ENCODE peak calls at places on chromosomes 11 and 22, in four cellular contexts. One of them, this sample, is unnamed.

GRCh38 chr11:27421819-27422494 is 50.6 kb downstream of the LGR4 start:
- DNase-seq in stimulated activated CD8-positive, alpha-beta memory T cell treated with anti-CD3 and anti-CD28 coated beads, Interleukin-4, amount 100 ng/mL, for 4 hours: no peak
- DNase-seq in aorta: no peak
- DNase-seq in cardiac muscle cell: no peak
- DNase-seq in this sample: no peak

GRCh38 chr11:113240790-113241189 is 73.6 kb upstream of the TTC12 start:
- DNase-seq in stimulated activated CD8-positive, alpha-beta memory T cell treated with anti-CD3 and anti-CD28 coated beads, Interleukin-4, amount 100 ng/mL, for 4 hours: no peak
- DNase-seq in aorta: no peak
- DNase-seq in cardiac muscle cell: no peak
- DNase-seq in this sample: no peak

GRCh38 chr11:69934861-69935494 is 115.8 kb upstream of the FGF3 start:
- DNase-seq in stimulated activated CD8-positive, alpha-beta memory T cell treated with anti-CD3 and anti-CD28 coated beads, Interleukin-4, amount 100 ng/mL, for 4 hours: no peak
- DNase-seq in aorta: peak; percentile 48
- DNase-seq in cardiac muscle cell: no peak
- DNase-seq in this sample: no peak

GRCh38 chr11:35013514-35014191 is 97.2 kb downstream of the PDHX start:
- DNase-seq in stimulated activated CD8-positive, alpha-beta memory T cell treated with anti-CD3 and anti-CD28 coated beads, Interleukin-4, amount 100 ng/mL, for 4 hours: no peak
- DNase-seq in aorta: no peak
- DNase-seq in cardiac muscle cell: no peak
- DNase-seq in this sample: no peak

GRCh38 chr11:102794382-102794781 is 3.6 kb downstream of the MMP1 start:
- DNase-seq in stimulated activated CD8-positive, alpha-beta memory T cell treated with anti-CD3 and anti-CD28 coated beads, Interleukin-4, amount 100 ng/mL, for 4 hours: no peak
- DNase-seq in aorta: no peak
- DNase-seq in cardiac muscle cell: peak; percentile 30
- DNase-seq in this sample: peak; percentile 53

GRCh38 chr11:110187731-110188130 is 94.5 kb downstream of the ZC3H12C start:
- DNase-seq in stimulated activated CD8-positive, alpha-beta memory T cell treated with anti-CD3 and anti-CD28 coated beads, Interleukin-4, amount 100 ng/mL, for 4 hours: no peak
- DNase-seq in aorta: no peak
- DNase-seq in cardiac muscle cell: no peak
- DNase-seq in this sample: no peak

GRCh38 chr11:93059074-93059957 is 89.9 kb downstream of the MTNR1B start:
- DNase-seq in stimulated activated CD8-positive, alpha-beta memory T cell treated with anti-CD3 and anti-CD28 coated beads, Interleukin-4, amount 100 ng/mL, for 4 hours: no peak
- DNase-seq in aorta: no peak
- DNase-seq in cardiac muscle cell: peak; percentile 77
- DNase-seq in this sample: no peak

GRCh38 chr11:63705526-63705925 is 24.2 kb downstream of the RTN3 start:
- DNase-seq in stimulated activated CD8-positive, alpha-beta memory T cell treated with anti-CD3 and anti-CD28 coated beads, Interleukin-4, amount 100 ng/mL, for 4 hours: no peak
- DNase-seq in aorta: no peak
- DNase-seq in cardiac muscle cell: no peak
- DNase-seq in this sample: no peak

GRCh38 chr11:130555251-130555841 is 106.9 kb downstream of the ADAMTS15 start:
- DNase-seq in stimulated activated CD8-positive, alpha-beta memory T cell treated with anti-CD3 and anti-CD28 coated beads, Interleukin-4, amount 100 ng/mL, for 4 hours: no peak
- DNase-seq in aorta: peak; percentile 70
- DNase-seq in cardiac muscle cell: peak; percentile 67
- DNase-seq in this sample: no peak

GRCh38 chr11:6681949-6682348 is 1.2 kb downstream of the MRPL17 start:
- DNase-seq in stimulated activated CD8-positive, alpha-beta memory T cell treated with anti-CD3 and anti-CD28 coated beads, Interleukin-4, amount 100 ng/mL, for 4 hours: no peak
- DNase-seq in aorta: no peak
- DNase-seq in cardiac muscle cell: peak; percentile 46
- DNase-seq in this sample: no peak

GRCh38 chr22:11613898-11614755 is 3913.9 kb upstream of the OR11H1 start:
- DNase-seq in stimulated activated CD8-positive, alpha-beta memory T cell treated with anti-CD3 and anti-CD28 coated beads, Interleukin-4, amount 100 ng/mL, for 4 hours: no peak
- DNase-seq in aorta: no peak
- DNase-seq in cardiac muscle cell: no peak
- DNase-seq in this sample: no peak

GRCh38 chr11:119530503-119530902 is 107.5 kb upstream of the THY1 start:
- DNase-seq in stimulated activated CD8-positive, alpha-beta memory T cell treated with anti-CD3 and anti-CD28 coated beads, Interleukin-4, amount 100 ng/mL, for 4 hours: no peak
- DNase-seq in aorta: no peak
- DNase-seq in cardiac muscle cell: no peak
- DNase-seq in this sample: no peak

GRCh38 chr11:60130496-60130895 is 42.0 kb downstream of the MS4A2 start:
- DNase-seq in stimulated activated CD8-positive, alpha-beta memory T cell treated with anti-CD3 and anti-CD28 coated beads, Interleukin-4, amount 100 ng/mL, for 4 hours: no peak
- DNase-seq in aorta: no peak
- DNase-seq in cardiac muscle cell: peak; percentile 3
- DNase-seq in this sample: peak; percentile 20

GRCh38 chr11:69274531-69275016 is 19.4 kb upstream of the MYEOV start:
- DNase-seq in stimulated activated CD8-positive, alpha-beta memory T cell treated with anti-CD3 and anti-CD28 coated beads, Interleukin-4, amount 100 ng/mL, for 4 hours: no peak
- DNase-seq in aorta: no peak
- DNase-seq in cardiac muscle cell: no peak
- DNase-seq in this sample: no peak

GRCh38 chr11:68168694-68169093 is 44.4 kb downstream of the KMT5B start:
- DNase-seq in stimulated activated CD8-positive, alpha-beta memory T cell treated with anti-CD3 and anti-CD28 coated beads, Interleukin-4, amount 100 ng/mL, for 4 hours: no peak
- DNase-seq in aorta: no peak
- DNase-seq in cardiac muscle cell: no peak
- DNase-seq in this sample: no peak

GRCh38 chr11:12692238-12693074 is 18.2 kb downstream of the TEAD1 start:
- DNase-seq in stimulated activated CD8-positive, alpha-beta memory T cell treated with anti-CD3 and anti-CD28 coated beads, Interleukin-4, amount 100 ng/mL, for 4 hours: no peak
- DNase-seq in aorta: peak; percentile 91
- DNase-seq in cardiac muscle cell: peak; percentile 97
- DNase-seq in this sample: peak; percentile 69

GRCh38 chr11:119056397-119056999 is 507 bp downstream of the HYOU1 start:
- DNase-seq in stimulated activated CD8-positive, alpha-beta memory T cell treated with anti-CD3 and anti-CD28 coated beads, Interleukin-4, amount 100 ng/mL, for 4 hours: peak; percentile 6
- DNase-seq in aorta: peak; percentile 54
- DNase-seq in cardiac muscle cell: peak; percentile 3
- DNase-seq in this sample: peak; percentile 33

GRCh38 chr22:30876925-30877553 is 91.5 kb downstream of the MORC2 start:
- DNase-seq in stimulated activated CD8-positive, alpha-beta memory T cell treated with anti-CD3 and anti-CD28 coated beads, Interleukin-4, amount 100 ng/mL, for 4 hours: no peak
- DNase-seq in aorta: peak; percentile 40
- DNase-seq in cardiac muscle cell: peak; percentile 92
- DNase-seq in this sample: no peak

GRCh38 chr22:35835998-35836691 is 118.5 kb downstream of the APOL5 start:
- DNase-seq in stimulated activated CD8-positive, alpha-beta memory T cell treated with anti-CD3 and anti-CD28 coated beads, Interleukin-4, amount 100 ng/mL, for 4 hours: no peak
- DNase-seq in aorta: no peak
- DNase-seq in cardiac muscle cell: peak; percentile 91
- DNase-seq in this sample: peak; percentile 48

GRCh38 chr11:83162377-83162776 is 5.4 kb downstream of the PCF11 start:
- DNase-seq in stimulated activated CD8-positive, alpha-beta memory T cell treated with anti-CD3 and anti-CD28 coated beads, Interleukin-4, amount 100 ng/mL, for 4 hours: no peak
- DNase-seq in aorta: no peak
- DNase-seq in cardiac muscle cell: peak; percentile 25
- DNase-seq in this sample: no peak

GRCh38 chr22:44046485-44047141 is 22.5 kb downstream of the PARVB start:
- DNase-seq in stimulated activated CD8-positive, alpha-beta memory T cell treated with anti-CD3 and anti-CD28 coated beads, Interleukin-4, amount 100 ng/mL, for 4 hours: no peak
- DNase-seq in aorta: no peak
- DNase-seq in cardiac muscle cell: no peak
- DNase-seq in this sample: no peak

GRCh38 chr11:32436751-32437405 is 1.5 kb upstream of the WT1 start:
- DNase-seq in stimulated activated CD8-positive, alpha-beta memory T cell treated with anti-CD3 and anti-CD28 coated beads, Interleukin-4, amount 100 ng/mL, for 4 hours: no peak
- DNase-seq in aorta: no peak
- DNase-seq in cardiac muscle cell: peak; percentile 42
- DNase-seq in this sample: no peak

GRCh38 chr11:61541568-61541967 is 33.0 kb downstream of the LRRC10B start:
- DNase-seq in stimulated activated CD8-positive, alpha-beta memory T cell treated with anti-CD3 and anti-CD28 coated beads, Interleukin-4, amount 100 ng/mL, for 4 hours: no peak
- DNase-seq in aorta: no peak
- DNase-seq in cardiac muscle cell: peak; percentile 45
- DNase-seq in this sample: no peak

GRCh38 chr22:46905834-46906233 is 143.4 kb downstream of the TBC1D22A start:
- DNase-seq in stimulated activated CD8-positive, alpha-beta memory T cell treated with anti-CD3 and anti-CD28 coated beads, Interleukin-4, amount 100 ng/mL, for 4 hours: no peak
- DNase-seq in aorta: no peak
- DNase-seq in cardiac muscle cell: no peak
- DNase-seq in this sample: no peak

GRCh38 chr11:64629796-64630562 is 39.0 kb downstream of the SLC22A12 start:
- DNase-seq in stimulated activated CD8-positive, alpha-beta memory T cell treated with anti-CD3 and anti-CD28 coated beads, Interleukin-4, amount 100 ng/mL, for 4 hours: no peak
- DNase-seq in aorta: no peak
- DNase-seq in cardiac muscle cell: no peak
- DNase-seq in this sample: peak; percentile 22

GRCh38 chr11:19673924-19674390 is 38.7 kb upstream of the NAV2 start:
- DNase-seq in stimulated activated CD8-positive, alpha-beta memory T cell treated with anti-CD3 and anti-CD28 coated beads, Interleukin-4, amount 100 ng/mL, for 4 hours: no peak
- DNase-seq in aorta: peak; percentile 89
- DNase-seq in cardiac muscle cell: peak; percentile 64
- DNase-seq in this sample: peak; percentile 44

This sample was measured in HEK293T.